ENCODE peak calls at places on chromosomes 16 and 17, in four cellular contexts. One of them, this sample, is unnamed. For H3K9me3, the result is how much of the 10 kb centered on the place peaks cover.

GRCh38 chr17:75008373-75008772 is 4.1 kb upstream of the MRPL58 start:
- DNase-seq in endothelial cell of umbilical vein: no peak
- DNase-seq in mammary epithelial cell: no peak
- DNase-seq in hepatocyte: no peak
- DNase-seq in this sample: no peak

GRCh38 chr17:80893604-80894438 is 97.8 kb upstream of the CHMP6 start:
- DNase-seq in hepatocyte: no peak
- DNase-seq in mammary epithelial cell: no peak
- DNase-seq in endothelial cell of umbilical vein: no peak
- DNase-seq in this sample: no peak

GRCh38 chr17:77836557-77837041 is 121.9 kb upstream of the TNRC6C start:
- DNase-seq in hepatocyte: no peak
- DNase-seq in endothelial cell of umbilical vein: no peak
- DNase-seq in mammary epithelial cell: peak
- DNase-seq in this sample: no peak

GRCh38 chr17:44221862-44222111 is 2.3 kb upstream of the UBTF start:
- DNase-seq in endothelial cell of umbilical vein: no peak
- DNase-seq in mammary epithelial cell: no peak
- DNase-seq in hepatocyte: no peak
- DNase-seq in this sample: no peak

GRCh38 chr17:69067274-69068047 is 6.7 kb upstream of the ABCA9 start:
- DNase-seq in hepatocyte: no peak
- DNase-seq in mammary epithelial cell: no peak
- DNase-seq in endothelial cell of umbilical vein: no peak
- DNase-seq in this sample: no peak

GRCh38 chr17:41782142-41782541 is 4.4 kb downstream of the JUP start:
- DNase-seq in endothelial cell of umbilical vein: no peak
- DNase-seq in mammary epithelial cell: no peak
- DNase-seq in hepatocyte: no peak
- DNase-seq in this sample: no peak

GRCh38 chr16:30437511-30438046 is 7.7 kb upstream of the DCTPP1 start:
- DNase-seq in endothelial cell of umbilical vein: no peak
- DNase-seq in hepatocyte: peak
- DNase-seq in mammary epithelial cell: no peak
- DNase-seq in this sample: no peak

GRCh38 chr17:73401911-73402310 is 90.1 kb upstream of the CDC42EP4 start:
- DNase-seq in mammary epithelial cell: no peak
- DNase-seq in endothelial cell of umbilical vein: no peak
- DNase-seq in hepatocyte: no peak
- DNase-seq in this sample: no peak

GRCh38 chr17:77354420-77354720 is 213.6 kb downstream of the SEC14L1 start:
- DNase-seq in endothelial cell of umbilical vein: no peak
- DNase-seq in hepatocyte: no peak
- DNase-seq in mammary epithelial cell: no peak
- DNase-seq in this sample: no peak

GRCh38 chr16:73369841-73370240 is 321.9 kb upstream of the ZFHX3 start:
- DNase-seq in mammary epithelial cell: no peak
- DNase-seq in hepatocyte: no peak
- DNase-seq in endothelial cell of umbilical vein: no peak
- DNase-seq in this sample: no peak

GRCh38 chr17:57502696-57503307 is 242.3 kb downstream of the CCDC182 start:
- DNase-seq in endothelial cell of umbilical vein: no peak
- DNase-seq in hepatocyte: no peak
- DNase-seq in mammary epithelial cell: no peak
- DNase-seq in this sample: no peak

GRCh38 chr17:69779378-69780214 is 295.4 kb upstream of the KCNJ16 start:
- DNase-seq in endothelial cell of umbilical vein: no peak
- DNase-seq in mammary epithelial cell: no peak
- DNase-seq in hepatocyte: no peak
- DNase-seq in this sample: no peak

GRCh38 chr17:17119106-17119505 is 76.8 kb downstream of the MPRIP start:
- DNase-seq in hepatocyte: no peak
- DNase-seq in endothelial cell of umbilical vein: no peak
- DNase-seq in mammary epithelial cell: no peak
- DNase-seq in this sample: no peak

GRCh38 chr17:74785096-74785980 is 9.2 kb upstream of the NAT9 start:
- DNase-seq in endothelial cell of umbilical vein: no peak
- DNase-seq in mammary epithelial cell: no peak
- DNase-seq in hepatocyte: no peak
- DNase-seq in this sample: no peak

GRCh38 chr16:22989598-22989997 is 159.7 kb downstream of the USP31 start:
- DNase-seq in endothelial cell of umbilical vein: no peak
- DNase-seq in mammary epithelial cell: no peak
- DNase-seq in hepatocyte: no peak
- DNase-seq in this sample: no peak

GRCh38 chr17:3695723-3696411 is at the start of gene P2RX5:
- DNase-seq in endothelial cell of umbilical vein: peak
- DNase-seq in hepatocyte: peak
- DNase-seq in mammary epithelial cell: peak
- DNase-seq in this sample: no peak

GRCh38 chr17:75010683-75011406 is 1.6 kb upstream of the MRPL58 start:
- DNase-seq in mammary epithelial cell: peak
- DNase-seq in endothelial cell of umbilical vein: peak
- DNase-seq in hepatocyte: peak
- DNase-seq in this sample: no peak

GRCh38 chr17:17356149-17356930 is 53.2 kb downstream of the NT5M start:
- DNase-seq in mammary epithelial cell: peak
- DNase-seq in endothelial cell of umbilical vein: peak
- DNase-seq in hepatocyte: peak
- DNase-seq in this sample: peak

GRCh38 chr16:66741131-66741900 is 10.1 kb downstream of the DYNC1LI2 start:
- DNase-seq in mammary epithelial cell: peak
- DNase-seq in endothelial cell of umbilical vein: peak
- DNase-seq in hepatocyte: peak
- DNase-seq in this sample: no peak

GRCh38 chr17:9402590-9403199 is 172.9 kb downstream of the STX8 start:
- DNase-seq in endothelial cell of umbilical vein: peak
- DNase-seq in mammary epithelial cell: no peak
- DNase-seq in hepatocyte: peak
- DNase-seq in this sample: no peak

GRCh38 chr16:54937673-54938350 is 7.1 kb downstream of the IRX5 start:
- DNase-seq in hepatocyte: no peak
- DNase-seq in endothelial cell of umbilical vein: peak
- DNase-seq in mammary epithelial cell: peak
- DNase-seq in this sample: no peak

GRCh38 chr17:66527335-66527734 is 224.9 kb downstream of the PRKCA start:
- DNase-seq in hepatocyte: no peak
- DNase-seq in endothelial cell of umbilical vein: no peak
- DNase-seq in mammary epithelial cell: no peak
- DNase-seq in this sample: no peak

DNA sequence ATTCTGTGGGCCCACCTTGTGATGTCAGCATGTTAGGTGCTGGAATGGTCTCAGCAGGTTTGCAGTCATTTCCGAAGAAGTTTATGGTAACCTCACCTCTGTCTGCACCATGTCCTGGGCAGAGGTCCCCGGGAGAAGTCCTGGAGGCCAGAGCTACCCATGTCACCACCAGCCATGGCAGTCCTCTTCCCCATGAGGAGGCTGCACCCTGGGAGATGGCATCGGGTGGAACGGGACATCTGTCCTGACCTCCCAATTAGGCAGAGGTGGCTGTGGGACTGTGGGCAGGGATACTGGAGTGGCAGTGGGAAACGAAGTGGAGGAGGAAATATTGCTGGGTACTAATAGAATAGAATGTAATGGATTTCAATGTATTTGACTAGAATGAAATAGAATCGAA is 511.8 kb upstream of the WSB1 start:
- DNase-seq in mammary epithelial cell: no peak
- DNase-seq in hepatocyte: no peak
- DNase-seq in endothelial cell of umbilical vein: no peak
- DNase-seq in this sample: no peak
- H3K9me3 ChIP-seq in mammary epithelial cell: half or more
- H3K9me3 ChIP-seq in hepatocyte: under half
- H3K9me3 ChIP-seq in endothelial cell of umbilical vein: under half
- H3K9me3 ChIP-seq in this sample: under half

GRCh38 chr17:63490321-63490720 is 13.5 kb downstream of the ACE start:
- DNase-seq in hepatocyte: no peak
- DNase-seq in mammary epithelial cell: no peak
- DNase-seq in endothelial cell of umbilical vein: no peak
- DNase-seq in this sample: no peak
- H2AFZ ChIP-seq in hepatocyte: no peak
- H2AFZ ChIP-seq in mammary epithelial cell: no peak
- H2AFZ ChIP-seq in endothelial cell of umbilical vein: no peak
- H2AFZ ChIP-seq in this sample: no peak

GRCh38 chr16:56238188-56238587 is 46.9 kb downstream of the GNAO1 start:
- DNase-seq in mammary epithelial cell: no peak
- DNase-seq in hepatocyte: no peak
- DNase-seq in endothelial cell of umbilical vein: no peak
- DNase-seq in this sample: no peak

GRCh38 chr16:56233795-56234566 is 42.7 kb downstream of the GNAO1 start:
- DNase-seq in mammary epithelial cell: no peak
- DNase-seq in endothelial cell of umbilical vein: no peak
- DNase-seq in hepatocyte: no peak
- DNase-seq in this sample: no peak

GRCh38 chr16:56234737-56235136 is 43.4 kb downstream of the GNAO1 start:
- DNase-seq in hepatocyte: no peak
- DNase-seq in endothelial cell of umbilical vein: no peak
- DNase-seq in mammary epithelial cell: no peak
- DNase-seq in this sample: no peak

GRCh38 chr16:56241596-56241995 is 50.3 kb downstream of the GNAO1 start:
- DNase-seq in endothelial cell of umbilical vein: no peak
- DNase-seq in hepatocyte: no peak
- DNase-seq in mammary epithelial cell: peak
- DNase-seq in this sample: no peak

GRCh38 chr16:56237451-56237930 is 46.2 kb downstream of the GNAO1 start:
- DNase-seq in endothelial cell of umbilical vein: no peak
- DNase-seq in mammary epithelial cell: no peak
- DNase-seq in hepatocyte: no peak
- DNase-seq in this sample: no peak
- H3K9me3 ChIP-seq in endothelial cell of umbilical vein: under half
- H3K9me3 ChIP-seq in mammary epithelial cell: under half
- H3K9me3 ChIP-seq in hepatocyte: under half
- H3K9me3 ChIP-seq in this sample: under half

GRCh38 chr17:59366773-59367656 is 35.6 kb downstream of the YPEL2 start:
- DNase-seq in endothelial cell of umbilical vein: peak
- DNase-seq in hepatocyte: peak
- DNase-seq in mammary epithelial cell: no peak
- DNase-seq in this sample: no peak
- H2AFZ ChIP-seq in endothelial cell of umbilical vein: no peak
- H2AFZ ChIP-seq in hepatocyte: no peak
- H2AFZ ChIP-seq in mammary epithelial cell: no peak
- H2AFZ ChIP-seq in this sample: no peak

GRCh38 chr17:27200476-27200875 is 93.4 kb upstream of the WSB1 start:
- DNase-seq in hepatocyte: no peak
- DNase-seq in endothelial cell of umbilical vein: no peak
- DNase-seq in mammary epithelial cell: no peak
- DNase-seq in this sample: no peak
- H3K9me3 ChIP-seq in hepatocyte: under half
- H3K9me3 ChIP-seq in endothelial cell of umbilical vein: under half
- H3K9me3 ChIP-seq in mammary epithelial cell: under half
- H3K9me3 ChIP-seq in this sample: under half

GRCh38 chr17:82334204-82334621 is 647 bp upstream of the SECTM1 start:
- DNase-seq in mammary epithelial cell: no peak
- DNase-seq in hepatocyte: no peak
- DNase-seq in endothelial cell of umbilical vein: no peak
- DNase-seq in this sample: no peak

GRCh38 chr17:82332669-82333278 is 792 bp downstream of the SECTM1 start:
- DNase-seq in hepatocyte: peak
- DNase-seq in endothelial cell of umbilical vein: peak
- DNase-seq in mammary epithelial cell: peak
- DNase-seq in this sample: peak

GRCh38 chr17:82333279-82334171 is at the start of gene SECTM1:
- DNase-seq in hepatocyte: peak
- DNase-seq in endothelial cell of umbilical vein: no peak
- DNase-seq in mammary epithelial cell: no peak
- DNase-seq in this sample: no peak

GRCh38 chr17:82331345-82331939 is 2.1 kb downstream of the SECTM1 start:
- DNase-seq in mammary epithelial cell: no peak
- DNase-seq in endothelial cell of umbilical vein: no peak
- DNase-seq in hepatocyte: no peak
- DNase-seq in this sample: no peak

DNA sequence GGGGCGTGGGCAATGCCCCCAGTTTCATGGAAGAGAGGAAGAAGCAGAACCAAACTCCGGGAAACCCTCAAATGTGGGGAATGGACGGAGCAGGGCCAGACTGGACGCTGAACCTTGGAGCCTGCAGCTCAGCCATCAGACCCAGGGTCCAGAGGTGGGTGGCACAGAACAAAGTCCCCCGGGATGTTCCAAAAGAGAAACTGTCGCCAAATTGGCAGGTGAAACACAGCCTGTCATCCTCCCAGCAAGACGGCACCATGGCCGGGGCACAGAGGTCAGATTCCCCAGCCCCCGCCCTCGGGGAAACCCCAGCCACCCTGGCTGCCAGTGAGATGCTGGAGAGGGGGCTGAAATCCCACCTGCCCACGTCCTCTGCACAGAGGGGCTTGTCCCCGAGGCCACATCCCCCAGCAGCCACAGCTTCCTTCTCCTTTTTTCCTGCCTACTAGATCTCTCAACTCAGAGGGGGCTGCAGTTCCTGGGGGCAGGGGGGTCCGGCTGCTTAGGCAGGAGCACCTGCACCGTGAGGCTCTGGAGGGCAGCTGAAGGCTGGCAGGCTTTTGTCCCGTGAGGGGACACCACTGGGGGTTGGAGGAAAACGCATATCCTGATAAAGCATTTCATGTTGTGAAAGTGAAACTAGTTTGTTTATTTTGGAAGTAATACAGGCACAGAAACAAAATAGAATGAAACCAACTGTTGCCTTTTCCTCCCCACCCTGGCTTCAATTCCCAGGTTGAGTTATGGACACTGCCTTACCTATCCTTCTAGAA is 1.2 kb upstream of the SECTM1 start:
- DNase-seq in hepatocyte: no peak
- DNase-seq in endothelial cell of umbilical vein: peak
- DNase-seq in mammary epithelial cell: peak
- DNase-seq in this sample: no peak
- H2AFZ ChIP-seq in hepatocyte: no peak
- H2AFZ ChIP-seq in endothelial cell of umbilical vein: peak
- H2AFZ ChIP-seq in mammary epithelial cell: peak
- H2AFZ ChIP-seq in this sample: peak

GRCh38 chr16:35562919-35563318 is 2103.5 kb downstream of the TP53TG3F start:
- DNase-seq in mammary epithelial cell: no peak
- DNase-seq in endothelial cell of umbilical vein: no peak
- DNase-seq in hepatocyte: no peak
- DNase-seq in this sample: no peak

GRCh38 chr16:35564148-35564547 is 2104.7 kb downstream of the TP53TG3F start:
- DNase-seq in hepatocyte: no peak
- DNase-seq in endothelial cell of umbilical vein: no peak
- DNase-seq in mammary epithelial cell: no peak
- DNase-seq in this sample: no peak

GRCh38 chr16:35561346-35561745 is 2101.9 kb downstream of the TP53TG3F start:
- DNase-seq in hepatocyte: no peak
- DNase-seq in mammary epithelial cell: no peak
- DNase-seq in endothelial cell of umbilical vein: no peak
- DNase-seq in this sample: no peak

GRCh38 chr16:35560637-35560984 is 2101.2 kb downstream of the TP53TG3F start:
- DNase-seq in endothelial cell of umbilical vein: no peak
- DNase-seq in hepatocyte: no peak
- DNase-seq in mammary epithelial cell: no peak
- DNase-seq in this sample: no peak

DNA sequence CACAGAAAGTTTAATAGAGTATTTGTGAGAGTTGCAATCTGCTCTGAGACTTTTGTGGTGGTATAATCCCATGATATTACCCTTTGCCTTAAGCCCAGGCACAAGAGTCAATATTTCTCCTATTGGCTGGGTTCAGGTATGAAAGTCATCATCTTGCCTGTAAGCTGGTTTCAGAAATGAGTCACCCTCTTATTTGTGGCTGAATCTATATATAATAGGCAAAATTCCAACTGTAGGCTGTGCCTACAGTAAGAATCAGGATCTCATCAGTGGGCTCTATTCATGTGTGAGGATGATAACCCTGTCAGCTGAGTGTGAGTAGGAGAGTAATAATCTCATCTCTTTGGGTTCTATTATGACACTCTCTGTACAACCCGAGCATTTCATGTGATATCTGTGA is 2103.1 kb downstream of the TP53TG3F start:
- DNase-seq in hepatocyte: no peak
- DNase-seq in endothelial cell of umbilical vein: no peak
- DNase-seq in mammary epithelial cell: no peak
- DNase-seq in this sample: peak
- H3K9me3 ChIP-seq in hepatocyte: under half
- H3K9me3 ChIP-seq in endothelial cell of umbilical vein: under half
- H3K9me3 ChIP-seq in mammary epithelial cell: under half
- H3K9me3 ChIP-seq in this sample: under half

This sample was measured in keratinocyte.